ENCODE peak calls at places on chromosomes 13 and 19, in eight cellular contexts. One of them, this sample, is unnamed.

GRCh38 chr13:77333521-77334083 is 6.7 kb upstream of the MYCBP2 start:
- DNase-seq in GM12865: no peak
- DNase-seq in omental fat pad: no peak
- DNase-seq in Calu3: no peak
- DNase-seq in heart right ventricle: no peak
- DNase-seq in left ventricle myocardium inferior: no peak
- DNase-seq in mammary epithelial cell: no peak
- DNase-seq in A549: no peak
- DNase-seq in this sample: peak

GRCh38 chr19:15378529-15379082 is 981 bp downstream of the AKAP8 start:
- DNase-seq in left ventricle myocardium inferior: peak
- DNase-seq in A549: peak
- DNase-seq in omental fat pad: no peak
- DNase-seq in Calu3: peak
- DNase-seq in mammary epithelial cell: peak
- DNase-seq in heart right ventricle: no peak
- DNase-seq in GM12865: peak
- DNase-seq in this sample: peak

GRCh38 chr19:58096884-58097283 is 1.1 kb downstream of the ZSCAN18 start:
- DNase-seq in left ventricle myocardium inferior: no peak
- DNase-seq in GM12865: no peak
- DNase-seq in Calu3: no peak
- DNase-seq in mammary epithelial cell: no peak
- DNase-seq in A549: no peak
- DNase-seq in heart right ventricle: no peak
- DNase-seq in omental fat pad: no peak
- DNase-seq in this sample: no peak

GRCh38 chr19:50328257-50329145 is 676 bp downstream of the KCNC3 start:
- DNase-seq in GM12865: peak
- DNase-seq in mammary epithelial cell: no peak
- DNase-seq in left ventricle myocardium inferior: no peak
- DNase-seq in A549: no peak
- DNase-seq in omental fat pad: no peak
- DNase-seq in heart right ventricle: no peak
- DNase-seq in Calu3: peak
- DNase-seq in this sample: no peak

GRCh38 chr19:6800991-6801396 is 28.5 kb downstream of the VAV1 start:
- DNase-seq in left ventricle myocardium inferior: no peak
- DNase-seq in Calu3: peak
- DNase-seq in omental fat pad: no peak
- DNase-seq in A549: peak
- DNase-seq in GM12865: no peak
- DNase-seq in mammary epithelial cell: peak
- DNase-seq in heart right ventricle: no peak
- DNase-seq in this sample: peak

GRCh38 chr19:54684537-54684936 is 21.8 kb downstream of the LILRB4 start:
- DNase-seq in A549: no peak
- DNase-seq in left ventricle myocardium inferior: no peak
- DNase-seq in Calu3: peak
- DNase-seq in heart right ventricle: peak
- DNase-seq in omental fat pad: no peak
- DNase-seq in mammary epithelial cell: peak
- DNase-seq in GM12865: peak
- DNase-seq in this sample: peak

GRCh38 chr13:28865951-28866350 is 45.8 kb downstream of the MTUS2 start:
- DNase-seq in A549: no peak
- DNase-seq in left ventricle myocardium inferior: no peak
- DNase-seq in Calu3: no peak
- DNase-seq in heart right ventricle: no peak
- DNase-seq in mammary epithelial cell: no peak
- DNase-seq in omental fat pad: no peak
- DNase-seq in GM12865: no peak
- DNase-seq in this sample: no peak

GRCh38 chr13:36323951-36324566 is 22.1 kb downstream of the SPART start:
- DNase-seq in left ventricle myocardium inferior: no peak
- DNase-seq in GM12865: no peak
- DNase-seq in Calu3: no peak
- DNase-seq in heart right ventricle: no peak
- DNase-seq in A549: no peak
- DNase-seq in mammary epithelial cell: no peak
- DNase-seq in omental fat pad: no peak
- DNase-seq in this sample: no peak

GRCh38 chr19:41848666-41849065 is 3.8 kb downstream of the DMRTC2 start:
- DNase-seq in GM12865: no peak
- DNase-seq in omental fat pad: no peak
- DNase-seq in Calu3: no peak
- DNase-seq in mammary epithelial cell: no peak
- DNase-seq in A549: no peak
- DNase-seq in left ventricle myocardium inferior: no peak
- DNase-seq in heart right ventricle: no peak
- DNase-seq in this sample: no peak

GRCh38 chr13:64158910-64159309 is 2743.3 kb upstream of the PCDH20 start:
- DNase-seq in heart right ventricle: no peak
- DNase-seq in Calu3: no peak
- DNase-seq in left ventricle myocardium inferior: no peak
- DNase-seq in omental fat pad: no peak
- DNase-seq in A549: no peak
- DNase-seq in mammary epithelial cell: no peak
- DNase-seq in GM12865: no peak
- DNase-seq in this sample: peak

GRCh38 chr19:14073925-14074838 is 1.6 kb downstream of the MISP3 start:
- DNase-seq in GM12865: no peak
- DNase-seq in heart right ventricle: no peak
- DNase-seq in Calu3: peak
- DNase-seq in A549: no peak
- DNase-seq in omental fat pad: peak
- DNase-seq in left ventricle myocardium inferior: no peak
- DNase-seq in mammary epithelial cell: peak
- DNase-seq in this sample: peak

GRCh38 chr19:827710-828321 is at the start of gene AZU1:
- DNase-seq in Calu3: peak
- DNase-seq in left ventricle myocardium inferior: no peak
- DNase-seq in omental fat pad: no peak
- DNase-seq in A549: no peak
- DNase-seq in GM12865: no peak
- DNase-seq in heart right ventricle: no peak
- DNase-seq in mammary epithelial cell: no peak
- DNase-seq in this sample: peak

GRCh38 chr13:44739120-44739519 is 163.0 kb upstream of the TSC22D1 start:
- DNase-seq in omental fat pad: no peak
- DNase-seq in GM12865: no peak
- DNase-seq in heart right ventricle: no peak
- DNase-seq in left ventricle myocardium inferior: no peak
- DNase-seq in A549: no peak
- DNase-seq in Calu3: no peak
- DNase-seq in mammary epithelial cell: no peak
- DNase-seq in this sample: no peak
- TF ChIP-seq CTCF in omental fat pad: no peak
- TF ChIP-seq CTCF in GM12865: peak
- TF ChIP-seq CTCF in heart right ventricle: no peak
- TF ChIP-seq CTCF in left ventricle myocardium inferior: no peak
- TF ChIP-seq CTCF in A549: no peak
- TF ChIP-seq CTCF in Calu3: no peak
- TF ChIP-seq CTCF in mammary epithelial cell: no peak
- TF ChIP-seq CTCF in this sample: no peak

GRCh38 chr19:20357921-20358320 is 190.9 kb downstream of the ZNF486 start:
- DNase-seq in left ventricle myocardium inferior: no peak
- DNase-seq in Calu3: no peak
- DNase-seq in mammary epithelial cell: no peak
- DNase-seq in A549: no peak
- DNase-seq in GM12865: no peak
- DNase-seq in heart right ventricle: no peak
- DNase-seq in omental fat pad: no peak
- DNase-seq in this sample: no peak

GRCh38 chr19:20365146-20365545 is 198.1 kb downstream of the ZNF486 start:
- DNase-seq in heart right ventricle: no peak
- DNase-seq in mammary epithelial cell: no peak
- DNase-seq in A549: no peak
- DNase-seq in GM12865: no peak
- DNase-seq in Calu3: no peak
- DNase-seq in left ventricle myocardium inferior: no peak
- DNase-seq in omental fat pad: no peak
- DNase-seq in this sample: no peak

GRCh38 chr19:20359933-20360720 is 193.1 kb downstream of the ZNF486 start:
- DNase-seq in heart right ventricle: no peak
- DNase-seq in left ventricle myocardium inferior: no peak
- DNase-seq in mammary epithelial cell: no peak
- DNase-seq in Calu3: no peak
- DNase-seq in omental fat pad: no peak
- DNase-seq in GM12865: no peak
- DNase-seq in A549: no peak
- DNase-seq in this sample: no peak
- TF ChIP-seq CTCF in heart right ventricle: peak
- TF ChIP-seq CTCF in left ventricle myocardium inferior: peak
- TF ChIP-seq CTCF in mammary epithelial cell: no peak
- TF ChIP-seq CTCF in Calu3: no peak
- TF ChIP-seq CTCF in omental fat pad: no peak
- TF ChIP-seq CTCF in GM12865: no peak
- TF ChIP-seq CTCF in A549: no peak
- TF ChIP-seq CTCF in this sample: no peak

GRCh38 chr13:51781246-51782022 is 22.5 kb downstream of the DHRS12 start:
- DNase-seq in heart right ventricle: no peak
- DNase-seq in GM12865: peak
- DNase-seq in A549: no peak
- DNase-seq in left ventricle myocardium inferior: no peak
- DNase-seq in Calu3: no peak
- DNase-seq in omental fat pad: no peak
- DNase-seq in mammary epithelial cell: peak
- DNase-seq in this sample: peak
- TF ChIP-seq CTCF in heart right ventricle: peak
- TF ChIP-seq CTCF in GM12865: peak
- TF ChIP-seq CTCF in A549: no peak
- TF ChIP-seq CTCF in left ventricle myocardium inferior: peak
- TF ChIP-seq CTCF in Calu3: no peak
- TF ChIP-seq CTCF in omental fat pad: no peak
- TF ChIP-seq CTCF in mammary epithelial cell: peak
- TF ChIP-seq CTCF in this sample: peak

GRCh38 chr13:33441015-33441414 is 155.5 kb upstream of the STARD13 start:
- DNase-seq in A549: peak
- DNase-seq in GM12865: peak
- DNase-seq in heart right ventricle: no peak
- DNase-seq in Calu3: peak
- DNase-seq in left ventricle myocardium inferior: no peak
- DNase-seq in omental fat pad: no peak
- DNase-seq in mammary epithelial cell: peak
- DNase-seq in this sample: peak
- TF ChIP-seq CTCF in A549: peak
- TF ChIP-seq CTCF in GM12865: peak
- TF ChIP-seq CTCF in heart right ventricle: no peak
- TF ChIP-seq CTCF in Calu3: no peak
- TF ChIP-seq CTCF in left ventricle myocardium inferior: peak
- TF ChIP-seq CTCF in omental fat pad: no peak
- TF ChIP-seq CTCF in mammary epithelial cell: peak
- TF ChIP-seq CTCF in this sample: peak

GRCh38 chr19:39263912-39264305 is 4.3 kb upstream of the IFNL2 start:
- DNase-seq in omental fat pad: no peak
- DNase-seq in A549: no peak
- DNase-seq in left ventricle myocardium inferior: no peak
- DNase-seq in GM12865: no peak
- DNase-seq in heart right ventricle: no peak
- DNase-seq in Calu3: no peak
- DNase-seq in mammary epithelial cell: no peak
- DNase-seq in this sample: no peak
- TF ChIP-seq CTCF in omental fat pad: no peak
- TF ChIP-seq CTCF in A549: no peak
- TF ChIP-seq CTCF in left ventricle myocardium inferior: no peak
- TF ChIP-seq CTCF in GM12865: no peak
- TF ChIP-seq CTCF in heart right ventricle: no peak
- TF ChIP-seq CTCF in Calu3: no peak
- TF ChIP-seq CTCF in mammary epithelial cell: no peak
- TF ChIP-seq CTCF in this sample: no peak

GRCh38 chr13:41614671-41615519 is 157.5 kb downstream of the RGCC start:
- DNase-seq in left ventricle myocardium inferior: no peak
- DNase-seq in omental fat pad: no peak
- DNase-seq in heart right ventricle: peak
- DNase-seq in A549: no peak
- DNase-seq in mammary epithelial cell: peak
- DNase-seq in Calu3: no peak
- DNase-seq in GM12865: no peak
- DNase-seq in this sample: no peak
- TF ChIP-seq CTCF in left ventricle myocardium inferior: no peak
- TF ChIP-seq CTCF in omental fat pad: no peak
- TF ChIP-seq CTCF in heart right ventricle: no peak
- TF ChIP-seq CTCF in A549: no peak
- TF ChIP-seq CTCF in mammary epithelial cell: no peak
- TF ChIP-seq CTCF in Calu3: no peak
- TF ChIP-seq CTCF in GM12865: no peak
- TF ChIP-seq CTCF in this sample: no peak

GRCh38 chr19:24029941-24030636 is 56.9 kb upstream of the ZNF254 start:
- DNase-seq in omental fat pad: no peak
- DNase-seq in mammary epithelial cell: no peak
- DNase-seq in heart right ventricle: no peak
- DNase-seq in Calu3: no peak
- DNase-seq in A549: no peak
- DNase-seq in GM12865: no peak
- DNase-seq in left ventricle myocardium inferior: no peak
- DNase-seq in this sample: no peak
- TF ChIP-seq CTCF in omental fat pad: no peak
- TF ChIP-seq CTCF in mammary epithelial cell: no peak
- TF ChIP-seq CTCF in heart right ventricle: no peak
- TF ChIP-seq CTCF in Calu3: no peak
- TF ChIP-seq CTCF in A549: no peak
- TF ChIP-seq CTCF in GM12865: no peak
- TF ChIP-seq CTCF in left ventricle myocardium inferior: no peak
- TF ChIP-seq CTCF in this sample: no peak

DNA sequence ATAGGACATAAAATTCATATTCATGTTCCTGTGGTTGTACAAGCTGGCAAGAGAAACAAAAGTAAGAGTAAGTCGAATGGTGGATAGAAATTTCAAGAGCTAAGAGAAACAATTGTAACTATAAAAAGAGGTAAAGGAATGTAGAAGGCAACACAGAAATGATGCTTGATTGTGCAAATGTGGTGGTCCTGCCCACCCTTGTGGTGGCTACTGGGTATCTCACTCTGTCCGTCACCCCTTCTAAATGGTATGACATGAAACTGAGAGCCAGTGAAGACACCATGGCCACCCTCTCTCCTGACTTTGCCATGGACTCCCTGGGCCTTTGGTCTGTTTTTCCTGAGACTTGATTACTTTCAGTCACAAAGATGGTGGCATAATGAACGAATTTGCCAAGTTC is 925.9 kb upstream of the SLITRK6 start:
- DNase-seq in GM12865: no peak
- DNase-seq in left ventricle myocardium inferior: no peak
- DNase-seq in A549: no peak
- DNase-seq in heart right ventricle: no peak
- DNase-seq in omental fat pad: no peak
- DNase-seq in mammary epithelial cell: no peak
- DNase-seq in Calu3: no peak
- DNase-seq in this sample: no peak
- TF ChIP-seq CTCF in GM12865: no peak
- TF ChIP-seq CTCF in left ventricle myocardium inferior: no peak
- TF ChIP-seq CTCF in A549: no peak
- TF ChIP-seq CTCF in heart right ventricle: no peak
- TF ChIP-seq CTCF in omental fat pad: no peak
- TF ChIP-seq CTCF in mammary epithelial cell: no peak
- TF ChIP-seq CTCF in Calu3: no peak
- TF ChIP-seq CTCF in this sample: no peak

GRCh38 chr19:20278342-20278741 is 111.3 kb downstream of the ZNF486 start:
- DNase-seq in heart right ventricle: no peak
- DNase-seq in mammary epithelial cell: no peak
- DNase-seq in GM12865: peak
- DNase-seq in A549: no peak
- DNase-seq in left ventricle myocardium inferior: no peak
- DNase-seq in Calu3: peak
- DNase-seq in omental fat pad: no peak
- DNase-seq in this sample: peak
- TF ChIP-seq CTCF in heart right ventricle: peak
- TF ChIP-seq CTCF in mammary epithelial cell: no peak
- TF ChIP-seq CTCF in GM12865: peak
- TF ChIP-seq CTCF in A549: no peak
- TF ChIP-seq CTCF in left ventricle myocardium inferior: no peak
- TF ChIP-seq CTCF in Calu3: no peak
- TF ChIP-seq CTCF in omental fat pad: peak
- TF ChIP-seq CTCF in this sample: peak